ENCODE peak calls at places on chromosomes 5 and 9, in six cellular contexts. One of them, this sample, is unnamed.

GRCh38 chr9:96344458-96345180 is 38.9 kb downstream of the SLC35D2 start:
- DNase-seq in neural progenitor cell: peak
- DNase-seq in AG04450: peak
- DNase-seq in endothelial cell of umbilical vein: peak
- DNase-seq in fibroblast of pulmonary artery: peak
- DNase-seq in progenitor cell of endocrine pancreas: no peak
- DNase-seq in this sample: peak

GRCh38 chr9:131422241-131422792 is 28.4 kb downstream of the PRRC2B start:
- DNase-seq in neural progenitor cell: no peak
- DNase-seq in AG04450: no peak
- DNase-seq in endothelial cell of umbilical vein: peak
- DNase-seq in fibroblast of pulmonary artery: no peak
- DNase-seq in progenitor cell of endocrine pancreas: no peak
- DNase-seq in this sample: peak

GRCh38 chr9:81557957-81558791 is 131.2 kb downstream of the TLE1 start:
- DNase-seq in neural progenitor cell: no peak
- DNase-seq in AG04450: peak
- DNase-seq in endothelial cell of umbilical vein: no peak
- DNase-seq in fibroblast of pulmonary artery: peak
- DNase-seq in progenitor cell of endocrine pancreas: no peak
- DNase-seq in this sample: peak

GRCh38 chr9:129124507-129125069 is 13.4 kb downstream of the PTPA start:
- DNase-seq in neural progenitor cell: no peak
- DNase-seq in AG04450: no peak
- DNase-seq in endothelial cell of umbilical vein: no peak
- DNase-seq in fibroblast of pulmonary artery: no peak
- DNase-seq in progenitor cell of endocrine pancreas: no peak
- DNase-seq in this sample: no peak

GRCh38 chr5:145324101-145324500 is 511.0 kb downstream of the PRELID2 start:
- DNase-seq in neural progenitor cell: no peak
- DNase-seq in AG04450: no peak
- DNase-seq in endothelial cell of umbilical vein: no peak
- DNase-seq in fibroblast of pulmonary artery: no peak
- DNase-seq in progenitor cell of endocrine pancreas: no peak
- DNase-seq in this sample: no peak

GRCh38 chr5:126053630-126054029 is 369.6 kb upstream of the GRAMD2B start:
- DNase-seq in neural progenitor cell: no peak
- DNase-seq in AG04450: no peak
- DNase-seq in endothelial cell of umbilical vein: no peak
- DNase-seq in fibroblast of pulmonary artery: no peak
- DNase-seq in progenitor cell of endocrine pancreas: no peak
- DNase-seq in this sample: no peak

GRCh38 chr5:111685969-111686368 is 71.0 kb downstream of the NREP start:
- DNase-seq in neural progenitor cell: peak
- DNase-seq in AG04450: no peak
- DNase-seq in endothelial cell of umbilical vein: no peak
- DNase-seq in fibroblast of pulmonary artery: no peak
- DNase-seq in progenitor cell of endocrine pancreas: no peak
- DNase-seq in this sample: no peak

GRCh38 chr5:68345595-68345994 is 130.0 kb downstream of the PIK3R1 start:
- DNase-seq in neural progenitor cell: no peak
- DNase-seq in AG04450: no peak
- DNase-seq in endothelial cell of umbilical vein: no peak
- DNase-seq in fibroblast of pulmonary artery: no peak
- DNase-seq in progenitor cell of endocrine pancreas: no peak
- DNase-seq in this sample: no peak

GRCh38 chr9:95008151-95008771 is 281.8 kb downstream of the AOPEP start:
- DNase-seq in neural progenitor cell: no peak
- DNase-seq in AG04450: no peak
- DNase-seq in endothelial cell of umbilical vein: peak
- DNase-seq in fibroblast of pulmonary artery: no peak
- DNase-seq in progenitor cell of endocrine pancreas: no peak
- DNase-seq in this sample: peak

GRCh38 chr9:125747053-125747764 is at the start of gene PBX3:
- DNase-seq in neural progenitor cell: peak
- DNase-seq in AG04450: no peak
- DNase-seq in endothelial cell of umbilical vein: peak
- DNase-seq in fibroblast of pulmonary artery: no peak
- DNase-seq in progenitor cell of endocrine pancreas: peak
- DNase-seq in this sample: no peak

GRCh38 chr5:15261279-15261668 is 238.7 kb upstream of the FBXL7 start:
- DNase-seq in neural progenitor cell: no peak
- DNase-seq in AG04450: no peak
- DNase-seq in endothelial cell of umbilical vein: no peak
- DNase-seq in fibroblast of pulmonary artery: no peak
- DNase-seq in progenitor cell of endocrine pancreas: no peak
- DNase-seq in this sample: no peak

GRCh38 chr5:167785896-167786295 is 505.5 kb upstream of the WWC1 start:
- DNase-seq in neural progenitor cell: no peak
- DNase-seq in AG04450: no peak
- DNase-seq in endothelial cell of umbilical vein: no peak
- DNase-seq in fibroblast of pulmonary artery: no peak
- DNase-seq in progenitor cell of endocrine pancreas: no peak
- DNase-seq in this sample: no peak

GRCh38 chr5:89560724-89561123 is 677.7 kb upstream of the MEF2C start:
- DNase-seq in neural progenitor cell: no peak
- DNase-seq in AG04450: no peak
- DNase-seq in endothelial cell of umbilical vein: no peak
- DNase-seq in fibroblast of pulmonary artery: no peak
- DNase-seq in progenitor cell of endocrine pancreas: no peak
- DNase-seq in this sample: no peak

DNA sequence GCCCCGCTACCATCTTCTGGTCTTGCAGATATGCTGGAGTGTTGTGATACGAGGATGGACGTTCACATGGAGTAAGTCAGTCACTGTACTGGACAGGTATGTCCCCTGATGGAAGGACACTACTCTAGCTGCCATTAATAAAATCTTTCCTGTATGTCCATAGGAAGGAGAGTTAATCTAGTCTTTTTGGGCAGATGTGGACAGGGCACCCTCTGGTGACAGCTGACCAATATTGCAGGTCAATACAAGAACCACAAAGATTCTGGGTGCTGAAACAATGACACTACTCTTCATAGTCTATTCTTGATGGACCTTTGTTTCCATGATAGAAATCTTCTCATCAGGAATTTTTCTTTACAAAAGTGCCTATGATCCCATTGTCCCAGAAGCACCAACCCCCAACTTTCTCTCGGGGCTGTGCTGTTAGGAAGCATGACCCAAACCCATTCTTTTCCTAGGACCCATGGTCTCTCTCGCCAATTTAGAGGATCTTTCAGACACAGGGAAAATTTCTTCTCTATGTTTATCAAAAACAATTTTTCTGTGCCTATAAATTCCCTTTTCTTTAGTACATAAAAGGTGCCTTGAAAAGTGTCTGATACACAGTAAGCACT is 376.9 kb downstream of the DTWD2 start:
- DNase-seq in neural progenitor cell: peak
- DNase-seq in AG04450: no peak
- DNase-seq in endothelial cell of umbilical vein: no peak
- DNase-seq in fibroblast of pulmonary artery: peak
- DNase-seq in progenitor cell of endocrine pancreas: no peak
- DNase-seq in this sample: peak
- TF ChIP-seq CTCF in neural progenitor cell: peak
- TF ChIP-seq CTCF in AG04450: peak
- TF ChIP-seq CTCF in endothelial cell of umbilical vein: peak
- TF ChIP-seq CTCF in fibroblast of pulmonary artery: peak
- TF ChIP-seq CTCF in progenitor cell of endocrine pancreas: peak
- TF ChIP-seq CTCF in this sample: peak

GRCh38 chr9:21412109-21412508 is 3.2 kb downstream of the IFNA8 start:
- DNase-seq in neural progenitor cell: no peak
- DNase-seq in AG04450: no peak
- DNase-seq in endothelial cell of umbilical vein: no peak
- DNase-seq in fibroblast of pulmonary artery: no peak
- DNase-seq in progenitor cell of endocrine pancreas: no peak
- DNase-seq in this sample: no peak

GRCh38 chr9:21404146-21404545 is 4.8 kb upstream of the IFNA8 start:
- DNase-seq in neural progenitor cell: no peak
- DNase-seq in AG04450: no peak
- DNase-seq in endothelial cell of umbilical vein: no peak
- DNase-seq in fibroblast of pulmonary artery: no peak
- DNase-seq in progenitor cell of endocrine pancreas: no peak
- DNase-seq in this sample: no peak

GRCh38 chr9:21414220-21414940 is 5.5 kb downstream of the IFNA8 start:
- DNase-seq in neural progenitor cell: no peak
- DNase-seq in AG04450: no peak
- DNase-seq in endothelial cell of umbilical vein: no peak
- DNase-seq in fibroblast of pulmonary artery: no peak
- DNase-seq in progenitor cell of endocrine pancreas: no peak
- DNase-seq in this sample: no peak

GRCh38 chr9:21413089-21414023 is 4.4 kb downstream of the IFNA8 start:
- DNase-seq in neural progenitor cell: peak
- DNase-seq in AG04450: no peak
- DNase-seq in endothelial cell of umbilical vein: no peak
- DNase-seq in fibroblast of pulmonary artery: no peak
- DNase-seq in progenitor cell of endocrine pancreas: no peak
- DNase-seq in this sample: no peak

GRCh38 chr9:21408817-21409216 is at the start of gene IFNA8:
- DNase-seq in neural progenitor cell: no peak
- DNase-seq in AG04450: no peak
- DNase-seq in endothelial cell of umbilical vein: no peak
- DNase-seq in fibroblast of pulmonary artery: no peak
- DNase-seq in progenitor cell of endocrine pancreas: no peak
- DNase-seq in this sample: no peak
- TF ChIP-seq CTCF in neural progenitor cell: no peak
- TF ChIP-seq CTCF in AG04450: no peak
- TF ChIP-seq CTCF in endothelial cell of umbilical vein: no peak
- TF ChIP-seq CTCF in fibroblast of pulmonary artery: no peak
- TF ChIP-seq CTCF in progenitor cell of endocrine pancreas: no peak
- TF ChIP-seq CTCF in this sample: no peak

DNA sequence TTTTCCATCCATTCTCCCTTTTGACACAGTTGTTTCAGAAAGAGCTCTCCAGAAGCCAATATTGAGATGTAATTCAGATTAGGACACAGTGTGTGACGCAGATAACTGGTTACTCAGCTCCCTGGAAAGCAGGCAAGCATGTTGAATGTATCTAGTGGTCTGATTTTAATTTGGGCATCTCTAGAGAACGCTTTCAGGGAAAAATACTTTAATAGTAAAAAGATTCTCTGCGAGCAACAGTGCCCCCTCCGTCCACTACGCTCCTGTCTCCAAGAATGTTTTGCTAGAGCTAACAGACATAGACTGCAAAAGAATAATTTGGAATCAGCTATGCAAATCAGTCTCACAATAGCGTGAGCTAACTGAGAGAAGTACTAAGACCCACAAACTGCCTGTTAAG is 23.3 kb downstream of the CFAP90 start:
- DNase-seq in neural progenitor cell: no peak
- DNase-seq in AG04450: no peak
- DNase-seq in endothelial cell of umbilical vein: no peak
- DNase-seq in fibroblast of pulmonary artery: no peak
- DNase-seq in progenitor cell of endocrine pancreas: no peak
- DNase-seq in this sample: no peak
- TF ChIP-seq CTCF in neural progenitor cell: no peak
- TF ChIP-seq CTCF in AG04450: peak
- TF ChIP-seq CTCF in endothelial cell of umbilical vein: no peak
- TF ChIP-seq CTCF in fibroblast of pulmonary artery: no peak
- TF ChIP-seq CTCF in progenitor cell of endocrine pancreas: no peak
- TF ChIP-seq CTCF in this sample: no peak

GRCh38 chr5:10202089-10202753 is 47.5 kb downstream of the ATPSCKMT start:
- DNase-seq in neural progenitor cell: no peak
- DNase-seq in AG04450: no peak
- DNase-seq in endothelial cell of umbilical vein: no peak
- DNase-seq in fibroblast of pulmonary artery: no peak
- DNase-seq in progenitor cell of endocrine pancreas: no peak
- DNase-seq in this sample: no peak

GRCh38 chr5:10199700-10200099 is 50.0 kb downstream of the ATPSCKMT start:
- DNase-seq in neural progenitor cell: no peak
- DNase-seq in AG04450: no peak
- DNase-seq in endothelial cell of umbilical vein: no peak
- DNase-seq in fibroblast of pulmonary artery: no peak
- DNase-seq in progenitor cell of endocrine pancreas: no peak
- DNase-seq in this sample: no peak

GRCh38 chr5:10198021-10198420 is 51.7 kb downstream of the ATPSCKMT start:
- DNase-seq in neural progenitor cell: no peak
- DNase-seq in AG04450: no peak
- DNase-seq in endothelial cell of umbilical vein: no peak
- DNase-seq in fibroblast of pulmonary artery: no peak
- DNase-seq in progenitor cell of endocrine pancreas: no peak
- DNase-seq in this sample: no peak

GRCh38 chr5:10201223-10201868 is 48.3 kb downstream of the ATPSCKMT start:
- DNase-seq in neural progenitor cell: peak
- DNase-seq in AG04450: no peak
- DNase-seq in endothelial cell of umbilical vein: no peak
- DNase-seq in fibroblast of pulmonary artery: peak
- DNase-seq in progenitor cell of endocrine pancreas: no peak
- DNase-seq in this sample: no peak
- TF ChIP-seq CTCF in neural progenitor cell: peak
- TF ChIP-seq CTCF in AG04450: peak
- TF ChIP-seq CTCF in endothelial cell of umbilical vein: peak
- TF ChIP-seq CTCF in fibroblast of pulmonary artery: peak
- TF ChIP-seq CTCF in progenitor cell of endocrine pancreas: peak
- TF ChIP-seq CTCF in this sample: peak